ENCODE peak calls at places on chromosomes 16 and 17, in six cellular contexts. W, I, N, Z, T and R are unnamed samples.
A peak's percentile ranks its signal among the peaks of the same experiment; 100 is the strongest.

GRCh38 chr16:15493416-15494181 is 59.2 kb downstream of the BMERB1 start:
- DNase-seq in W (no peak), I (no peak), N (peak; percentile 69), Z (peak; percentile 48), T (no peak), R (no peak)

GRCh38 chr17:19237389-19238166 is 412 bp downstream of the EPN2 start:
- DNase-seq in W (peak; percentile 80), I (peak; percentile 42), N (peak; percentile 45), Z (peak; percentile 76), T (no peak), R (peak; percentile 83)

GRCh38 chr17:55301521-55302406 is 37.0 kb downstream of the HLF start:
- DNase-seq in W (no peak), I (no peak), N (no peak), Z (peak; percentile 67), T (peak; percentile 14), R (no peak)

GRCh38 chr16:23120562-23120961 is 28.7 kb downstream of the USP31 start:
- DNase-seq in W (no peak), I (no peak), N (no peak), Z (no peak), T (no peak), R (no peak)

GRCh38 chr16:10579965-10580918 is at the start of gene EMP2:
- DNase-seq in W (peak; percentile 93), I (peak; percentile 83), N (peak; percentile 86), Z (peak; percentile 62), T (peak; percentile 76), R (peak; percentile 85)

GRCh38 chr16:2895813-2896212 is 12.8 kb downstream of the FLYWCH2 start:
- DNase-seq in W (no peak), I (no peak), N (no peak), Z (no peak), T (no peak), R (no peak)

GRCh38 chr17:63381101-63381729 is 64.9 kb downstream of the CYB561 start:
- DNase-seq in W (no peak), I (no peak), N (no peak), Z (no peak), T (no peak), R (no peak)

GRCh38 chr17:43917348-43918025 is 10.2 kb upstream of the MPP2 start:
- DNase-seq in W (no peak), I (no peak), N (peak; percentile 76), Z (no peak), T (no peak), R (no peak)

GRCh38 chr16:51040637-51041036 is 110.4 kb downstream of the SALL1 start:
- DNase-seq in W (no peak), I (no peak), N (no peak), Z (no peak), T (no peak), R (no peak)

GRCh38 chr17:17384961-17385360 is 81.8 kb downstream of the NT5M start:
- DNase-seq in W (no peak), I (no peak), N (no peak), Z (no peak), T (no peak), R (no peak)

GRCh38 chr17:20925091-20925490 is 117.7 kb downstream of the USP22 start:
- DNase-seq in W (no peak), I (no peak), N (no peak), Z (no peak), T (peak; percentile 14), R (no peak)

GRCh38 chr17:32742686-32743538 is 134.0 kb downstream of the MYO1D start:
- DNase-seq in W (no peak), I (no peak), N (no peak), Z (no peak), T (no peak), R (no peak)

GRCh38 chr17:79137791-79138190 is 63.2 kb downstream of the ENGASE start:
- DNase-seq in W (no peak), I (no peak), N (no peak), Z (no peak), T (no peak), R (no peak)
- H3K27ac ChIP-seq in W (no peak overlapping the region), I (no peak overlapping the region), N (peak overlapping the region; percentile 54), Z (no peak overlapping the region), T (no peak overlapping the region), R (no peak overlapping the region)

GRCh38 chr17:40453881-40454630 is 10.8 kb downstream of the IGFBP4 start:
- DNase-seq in W (no peak), I (no peak), N (no peak), Z (no peak), T (no peak), R (no peak)

GRCh38 chr17:40452921-40453378 is 9.7 kb downstream of the IGFBP4 start:
- DNase-seq in W (no peak), I (no peak), N (no peak), Z (no peak), T (peak; percentile 45), R (no peak)

GRCh38 chr17:40450175-40450574 is 6.9 kb downstream of the IGFBP4 start:
- DNase-seq in W (no peak), I (peak; percentile 58), N (peak; percentile 76), Z (no peak), T (peak; percentile 52), R (no peak)

GRCh38 chr17:40452074-40452787 is 9.0 kb downstream of the IGFBP4 start:
- DNase-seq in W (no peak), I (no peak), N (no peak), Z (no peak), T (no peak), R (no peak)

DNA sequence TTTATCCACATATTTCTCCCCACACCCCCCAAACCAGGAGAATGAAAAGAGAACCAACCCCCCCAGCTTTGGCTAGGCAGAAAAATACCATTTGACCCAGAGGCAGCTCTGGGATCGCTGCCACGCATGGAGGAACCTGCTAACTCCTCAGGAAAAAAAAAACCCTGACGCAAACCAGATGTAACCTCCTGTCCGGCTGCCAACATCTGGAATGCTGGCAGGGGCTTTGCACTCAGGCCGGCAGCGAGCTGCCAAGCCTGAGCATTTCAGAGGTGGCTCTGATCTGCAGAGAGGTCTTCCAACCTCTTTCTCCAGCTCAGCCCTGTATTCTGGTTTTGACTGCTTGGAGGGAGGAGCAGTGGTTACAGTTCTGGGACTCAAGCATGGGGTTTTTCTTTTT is 8.2 kb downstream of the IGFBP4 start:
- DNase-seq in W (peak; percentile 96), I (no peak), N (no peak), Z (peak; percentile 84), T (no peak), R (no peak)
- H3K36me3 ChIP-seq in W (peaks cover 34% of the 10 kb centered on the region), I (peaks cover 3% of the 10 kb centered on the region), N (peaks cover 35% of the 10 kb centered on the region), Z (peaks cover 44% of the 10 kb centered on the region), T (peaks cover 40% of the 10 kb centered on the region), R (no peaks in the 10 kb centered on the region)

DNA sequence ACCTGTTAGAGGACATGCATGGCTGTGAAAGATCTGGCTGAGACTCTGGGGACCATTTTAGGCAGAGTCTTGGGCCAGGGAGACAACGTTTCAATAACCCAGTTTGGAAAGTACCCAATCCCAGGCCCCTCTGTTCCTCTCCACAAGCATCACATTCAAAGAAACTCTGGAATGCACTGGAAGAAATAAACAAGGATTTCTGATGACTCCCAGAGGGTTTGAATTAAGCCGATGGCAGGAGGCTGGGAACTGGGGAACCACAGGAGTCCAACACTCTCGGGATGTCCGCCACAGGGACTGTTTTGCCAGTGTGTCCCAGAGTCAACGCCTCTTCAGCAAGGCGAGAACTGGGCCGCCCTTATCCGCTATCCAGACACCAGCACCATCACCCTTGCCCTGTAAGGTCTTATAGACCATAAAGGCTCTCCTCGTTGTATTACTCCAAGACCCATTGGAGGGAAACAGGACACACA is 3.3 kb downstream of the PMP22 start:
- DNase-seq in W (no peak), I (no peak), N (no peak), Z (no peak), T (peak; percentile 47), R (no peak)
- H3K4me3 ChIP-seq in W (peak overlapping the region; percentile 71), I (peak overlapping the region; percentile 47), N (peak overlapping the region; percentile 42), Z (peak overlapping the region; percentile 52), T (peak overlapping the region; percentile 90), R (no peak overlapping the region)

GRCh38 chr16:57823836-57824235 is 21.5 kb upstream of the KIFC3 start:
- DNase-seq in W (no peak), I (no peak), N (no peak), Z (peak; percentile 79), T (peak; percentile 43), R (no peak)
- H3K27ac ChIP-seq in W (no peak overlapping the region), I (no peak overlapping the region), N (no peak overlapping the region), Z (no peak overlapping the region), T (no peak overlapping the region), R (no peak overlapping the region)